ENCODE peak calls at places on chromosomes 4 and X, in ten cellular contexts. One of them, this sample, is unnamed.

GRCh38 chr4:52861879-52862604 is at the start of gene RASL11B:
- DNase-seq in tibial artery: peak
- DNase-seq in colonic mucosa: peak
- DNase-seq in RWPE2: peak
- DNase-seq in cardiac fibroblast: peak
- DNase-seq in suprapubic skin: peak
- DNase-seq in thoracic aorta: peak
- DNase-seq in coronary artery: peak
- DNase-seq in cardiac muscle cell: peak
- DNase-seq in HL-60: peak
- DNase-seq in this sample: peak

GRCh38 chr4:175238827-175239517 is 320.8 kb downstream of the ADAM29 start:
- DNase-seq in tibial artery: no peak
- DNase-seq in colonic mucosa: no peak
- DNase-seq in RWPE2: no peak
- DNase-seq in cardiac fibroblast: peak
- DNase-seq in suprapubic skin: no peak
- DNase-seq in thoracic aorta: no peak
- DNase-seq in coronary artery: no peak
- DNase-seq in cardiac muscle cell: no peak
- DNase-seq in HL-60: no peak
- DNase-seq in this sample: no peak

GRCh38 chr4:112284166-112284565 is 1.5 kb downstream of the TIFA start:
- DNase-seq in tibial artery: no peak
- DNase-seq in colonic mucosa: no peak
- DNase-seq in RWPE2: no peak
- DNase-seq in cardiac fibroblast: peak
- DNase-seq in suprapubic skin: no peak
- DNase-seq in thoracic aorta: no peak
- DNase-seq in coronary artery: no peak
- DNase-seq in cardiac muscle cell: no peak
- DNase-seq in HL-60: no peak
- DNase-seq in this sample: peak

GRCh38 chrX:53076671-53077070 is 5.5 kb upstream of the TSPYL2 start:
- DNase-seq in tibial artery: no peak
- DNase-seq in colonic mucosa: no peak
- DNase-seq in RWPE2: no peak
- DNase-seq in cardiac fibroblast: no peak
- DNase-seq in suprapubic skin: peak
- DNase-seq in thoracic aorta: no peak
- DNase-seq in coronary artery: no peak
- DNase-seq in cardiac muscle cell: no peak
- DNase-seq in HL-60: no peak
- DNase-seq in this sample: no peak

GRCh38 chr4:148530114-148530513 is 87.9 kb upstream of the NR3C2 start:
- DNase-seq in tibial artery: no peak
- DNase-seq in colonic mucosa: no peak
- DNase-seq in RWPE2: no peak
- DNase-seq in cardiac fibroblast: peak
- DNase-seq in suprapubic skin: no peak
- DNase-seq in thoracic aorta: no peak
- DNase-seq in coronary artery: no peak
- DNase-seq in cardiac muscle cell: no peak
- DNase-seq in HL-60: no peak
- DNase-seq in this sample: no peak

GRCh38 chrX:44935640-44936039 is 62.7 kb downstream of the KDM6A start:
- DNase-seq in tibial artery: no peak
- DNase-seq in colonic mucosa: no peak
- DNase-seq in RWPE2: peak
- DNase-seq in cardiac fibroblast: no peak
- DNase-seq in suprapubic skin: no peak
- DNase-seq in thoracic aorta: no peak
- DNase-seq in coronary artery: no peak
- DNase-seq in cardiac muscle cell: no peak
- DNase-seq in HL-60: no peak
- DNase-seq in this sample: no peak

GRCh38 chr4:149264093-149264733 is 551.4 kb downstream of the IQCM start:
- DNase-seq in tibial artery: no peak
- DNase-seq in colonic mucosa: peak
- DNase-seq in RWPE2: no peak
- DNase-seq in cardiac fibroblast: peak
- DNase-seq in suprapubic skin: no peak
- DNase-seq in thoracic aorta: no peak
- DNase-seq in coronary artery: no peak
- DNase-seq in cardiac muscle cell: peak
- DNase-seq in HL-60: peak
- DNase-seq in this sample: peak

GRCh38 chr4:55793479-55793878 is 26.1 kb upstream of the EXOC1L start:
- DNase-seq in tibial artery: no peak
- DNase-seq in colonic mucosa: no peak
- DNase-seq in RWPE2: no peak
- DNase-seq in cardiac fibroblast: no peak
- DNase-seq in suprapubic skin: no peak
- DNase-seq in thoracic aorta: no peak
- DNase-seq in coronary artery: no peak
- DNase-seq in cardiac muscle cell: no peak
- DNase-seq in HL-60: no peak
- DNase-seq in this sample: no peak

DNA sequence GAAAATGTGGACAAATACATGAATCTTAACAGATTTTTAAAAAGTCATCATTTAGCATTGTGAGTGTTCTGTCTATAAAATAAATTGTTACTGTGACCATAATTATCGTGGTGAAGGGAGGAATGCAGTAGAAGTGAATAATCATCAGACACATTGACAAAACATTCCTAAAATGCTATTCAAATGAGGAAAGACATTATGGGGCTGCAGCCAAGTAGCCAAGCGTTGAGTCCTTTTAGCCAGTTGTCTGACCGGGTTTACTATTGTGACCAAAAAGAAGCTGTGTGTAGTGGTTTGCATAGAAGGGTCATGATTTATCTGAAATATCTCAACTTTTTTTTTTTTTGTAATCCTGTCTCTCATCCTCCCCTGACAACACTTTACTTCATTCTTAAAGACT is 19.5 kb downstream of the WWC2 start:
- DNase-seq in tibial artery: no peak
- DNase-seq in colonic mucosa: no peak
- DNase-seq in RWPE2: no peak
- DNase-seq in cardiac fibroblast: peak
- DNase-seq in suprapubic skin: no peak
- DNase-seq in thoracic aorta: no peak
- DNase-seq in coronary artery: no peak
- DNase-seq in cardiac muscle cell: peak
- DNase-seq in HL-60: no peak
- DNase-seq in this sample: no peak
- H3K4me3 ChIP-seq in tibial artery: no peak
- H3K4me3 ChIP-seq in colonic mucosa: no peak
- H3K4me3 ChIP-seq in RWPE2: no peak
- H3K4me3 ChIP-seq in cardiac fibroblast: peak
- H3K4me3 ChIP-seq in suprapubic skin: no peak
- H3K4me3 ChIP-seq in thoracic aorta: peak
- H3K4me3 ChIP-seq in coronary artery: peak
- H3K4me3 ChIP-seq in cardiac muscle cell: no peak
- H3K4me3 ChIP-seq in HL-60: no peak
- H3K4me3 ChIP-seq in this sample: no peak

GRCh38 chrX:123172874-123173273 is 11.2 kb upstream of the GRIA3 start:
- DNase-seq in tibial artery: no peak
- DNase-seq in colonic mucosa: no peak
- DNase-seq in RWPE2: no peak
- DNase-seq in cardiac fibroblast: no peak
- DNase-seq in suprapubic skin: no peak
- DNase-seq in thoracic aorta: no peak
- DNase-seq in coronary artery: no peak
- DNase-seq in cardiac muscle cell: no peak
- DNase-seq in HL-60: no peak
- DNase-seq in this sample: no peak

GRCh38 chrX:123171781-123172180 is 12.3 kb upstream of the GRIA3 start:
- DNase-seq in tibial artery: no peak
- DNase-seq in colonic mucosa: no peak
- DNase-seq in RWPE2: no peak
- DNase-seq in cardiac fibroblast: peak
- DNase-seq in suprapubic skin: no peak
- DNase-seq in thoracic aorta: no peak
- DNase-seq in coronary artery: no peak
- DNase-seq in cardiac muscle cell: no peak
- DNase-seq in HL-60: no peak
- DNase-seq in this sample: no peak

GRCh38 chrX:123169247-123169901 is 14.7 kb upstream of the GRIA3 start:
- DNase-seq in tibial artery: no peak
- DNase-seq in colonic mucosa: no peak
- DNase-seq in RWPE2: no peak
- DNase-seq in cardiac fibroblast: no peak
- DNase-seq in suprapubic skin: no peak
- DNase-seq in thoracic aorta: no peak
- DNase-seq in coronary artery: no peak
- DNase-seq in cardiac muscle cell: no peak
- DNase-seq in HL-60: no peak
- DNase-seq in this sample: no peak

DNA sequence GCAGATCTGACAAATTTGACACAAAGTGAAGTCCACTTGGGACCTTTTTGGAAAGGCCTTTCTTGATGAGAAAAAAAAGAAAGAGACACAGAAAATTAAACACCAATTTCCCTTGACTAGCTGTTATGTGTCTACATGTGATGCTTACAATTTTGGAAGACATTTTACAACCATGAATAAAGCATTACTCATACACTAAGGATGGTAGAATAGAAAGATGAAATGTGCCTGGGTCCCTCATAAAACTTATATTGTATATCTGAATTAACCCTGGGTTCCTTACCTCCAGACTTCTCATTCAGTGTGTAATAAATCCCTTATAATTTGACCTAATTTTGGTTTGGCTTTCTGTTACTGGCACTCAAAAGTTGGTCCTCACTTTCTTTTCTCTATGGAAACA is 16.5 kb upstream of the GRIA3 start:
- DNase-seq in tibial artery: no peak
- DNase-seq in colonic mucosa: no peak
- DNase-seq in RWPE2: no peak
- DNase-seq in cardiac fibroblast: no peak
- DNase-seq in suprapubic skin: no peak
- DNase-seq in thoracic aorta: no peak
- DNase-seq in coronary artery: no peak
- DNase-seq in cardiac muscle cell: no peak
- DNase-seq in HL-60: no peak
- DNase-seq in this sample: no peak
- TF ChIP-seq CTCF in tibial artery: no peak
- TF ChIP-seq CTCF in colonic mucosa: no peak
- TF ChIP-seq CTCF in RWPE2: no peak
- TF ChIP-seq CTCF in cardiac fibroblast: no peak
- TF ChIP-seq CTCF in suprapubic skin: no peak
- TF ChIP-seq CTCF in thoracic aorta: no peak
- TF ChIP-seq CTCF in coronary artery: no peak
- TF ChIP-seq CTCF in cardiac muscle cell: no peak
- TF ChIP-seq CTCF in HL-60: no peak
- TF ChIP-seq CTCF in this sample: no peak

GRCh38 chr4:6349896-6350295 is 80.2 kb downstream of the WFS1 start:
- DNase-seq in tibial artery: no peak
- DNase-seq in colonic mucosa: no peak
- DNase-seq in RWPE2: no peak
- DNase-seq in cardiac fibroblast: no peak
- DNase-seq in suprapubic skin: no peak
- DNase-seq in thoracic aorta: no peak
- DNase-seq in coronary artery: no peak
- DNase-seq in cardiac muscle cell: no peak
- DNase-seq in HL-60: no peak
- DNase-seq in this sample: no peak

GRCh38 chr4:6350646-6351045 is 81.0 kb downstream of the WFS1 start:
- DNase-seq in tibial artery: no peak
- DNase-seq in colonic mucosa: no peak
- DNase-seq in RWPE2: no peak
- DNase-seq in cardiac fibroblast: no peak
- DNase-seq in suprapubic skin: no peak
- DNase-seq in thoracic aorta: no peak
- DNase-seq in coronary artery: no peak
- DNase-seq in cardiac muscle cell: no peak
- DNase-seq in HL-60: no peak
- DNase-seq in this sample: no peak

GRCh38 chr4:6347511-6348045 is 77.9 kb downstream of the WFS1 start:
- DNase-seq in tibial artery: no peak
- DNase-seq in colonic mucosa: no peak
- DNase-seq in RWPE2: no peak
- DNase-seq in cardiac fibroblast: no peak
- DNase-seq in suprapubic skin: no peak
- DNase-seq in thoracic aorta: no peak
- DNase-seq in coronary artery: no peak
- DNase-seq in cardiac muscle cell: no peak
- DNase-seq in HL-60: no peak
- DNase-seq in this sample: no peak

GRCh38 chr4:6346373-6347110 is 76.9 kb downstream of the WFS1 start:
- DNase-seq in tibial artery: no peak
- DNase-seq in colonic mucosa: no peak
- DNase-seq in RWPE2: no peak
- DNase-seq in cardiac fibroblast: no peak
- DNase-seq in suprapubic skin: no peak
- DNase-seq in thoracic aorta: no peak
- DNase-seq in coronary artery: no peak
- DNase-seq in cardiac muscle cell: no peak
- DNase-seq in HL-60: no peak
- DNase-seq in this sample: no peak

DNA sequence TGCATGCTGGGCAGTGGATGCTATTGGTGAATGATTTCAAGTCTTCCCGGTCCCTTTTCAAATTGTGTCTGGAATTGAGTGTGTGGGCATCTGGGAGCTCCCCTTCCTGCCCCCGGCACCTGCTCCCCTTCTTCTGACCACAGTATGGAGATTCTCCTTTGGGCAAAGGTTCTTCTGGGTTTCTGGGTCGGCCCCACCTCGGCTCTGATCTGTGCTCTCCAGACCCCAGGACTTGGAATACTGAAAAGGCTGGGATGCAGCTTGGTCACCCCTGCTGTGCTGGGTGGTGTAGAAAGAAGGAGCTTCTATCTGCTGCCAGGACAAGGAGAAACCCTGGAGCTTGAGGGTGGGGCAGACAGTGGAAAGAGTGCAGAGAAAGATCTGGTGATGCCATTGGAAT is 78.8 kb downstream of the WFS1 start:
- DNase-seq in tibial artery: no peak
- DNase-seq in colonic mucosa: no peak
- DNase-seq in RWPE2: no peak
- DNase-seq in cardiac fibroblast: no peak
- DNase-seq in suprapubic skin: no peak
- DNase-seq in thoracic aorta: no peak
- DNase-seq in coronary artery: no peak
- DNase-seq in cardiac muscle cell: no peak
- DNase-seq in HL-60: no peak
- DNase-seq in this sample: no peak
- H3K4me3 ChIP-seq in tibial artery: no peak
- H3K4me3 ChIP-seq in colonic mucosa: no peak
- H3K4me3 ChIP-seq in RWPE2: no peak
- H3K4me3 ChIP-seq in cardiac fibroblast: no peak
- H3K4me3 ChIP-seq in suprapubic skin: no peak
- H3K4me3 ChIP-seq in thoracic aorta: no peak
- H3K4me3 ChIP-seq in coronary artery: no peak
- H3K4me3 ChIP-seq in cardiac muscle cell: no peak
- H3K4me3 ChIP-seq in HL-60: no peak
- H3K4me3 ChIP-seq in this sample: no peak

DNA sequence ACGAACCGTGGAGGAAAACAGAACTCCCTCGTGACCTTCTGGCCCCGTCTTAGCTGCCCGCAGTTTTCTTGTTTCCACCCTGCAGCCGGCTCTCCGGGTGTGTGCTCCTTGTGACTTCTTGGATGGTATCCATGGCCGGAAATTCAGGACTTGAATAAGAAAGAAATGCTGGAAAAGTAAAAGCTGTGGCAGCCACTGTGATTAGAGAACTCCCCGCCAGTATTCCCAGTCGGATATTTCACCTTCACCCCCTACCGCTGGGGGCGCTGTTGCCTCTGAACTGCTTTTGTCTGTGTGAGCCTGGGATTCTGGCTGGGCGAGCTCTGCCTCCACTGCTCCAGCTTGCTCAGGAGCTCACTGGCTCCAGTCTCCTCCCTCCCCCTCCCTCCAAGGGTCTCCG is 41.5 kb upstream of the CYP4V2 start:
- DNase-seq in tibial artery: peak
- DNase-seq in colonic mucosa: peak
- DNase-seq in RWPE2: no peak
- DNase-seq in cardiac fibroblast: peak
- DNase-seq in suprapubic skin: peak
- DNase-seq in thoracic aorta: no peak
- DNase-seq in coronary artery: peak
- DNase-seq in cardiac muscle cell: peak
- DNase-seq in HL-60: no peak
- DNase-seq in this sample: peak
- TF ChIP-seq CTCF in tibial artery: peak
- TF ChIP-seq CTCF in colonic mucosa: no peak
- TF ChIP-seq CTCF in RWPE2: peak
- TF ChIP-seq CTCF in cardiac fibroblast: peak
- TF ChIP-seq CTCF in suprapubic skin: no peak
- TF ChIP-seq CTCF in thoracic aorta: peak
- TF ChIP-seq CTCF in coronary artery: no peak
- TF ChIP-seq CTCF in cardiac muscle cell: peak
- TF ChIP-seq CTCF in HL-60: no peak
- TF ChIP-seq CTCF in this sample: peak

This sample was measured in GM12865.